ENCODE peak calls at places on chromosomes 11 and 22, in four cellular contexts. J is fibroblast of lung; Y is CD8-positive, alpha-beta T cell; K is AG09319. C is an unnamed sample.

GRCh38 chr11:13007702-13008435 is 1.2 kb upstream of the RASSF10 start:
- DNase-seq in Y (no peak), K (no peak), J (peak; percentile 18), C (no peak)

GRCh38 chr22:32837803-32838202 is 36.3 kb downstream of the TIMP3 start:
- DNase-seq in Y (no peak), J (no peak), K (no peak), C (no peak)

GRCh38 chr22:46315976-46316375 is 19.3 kb downstream of the GTSE1 start:
- DNase-seq in Y (no peak), K (no peak), J (no peak), C (no peak)

GRCh38 chr11:122333476-122333875 is 217.5 kb upstream of the BLID start:
- DNase-seq in Y (no peak), K (no peak), J (no peak), C (no peak)

GRCh38 chr11:74269161-74269809 is 42.2 kb downstream of the P4HA3 start:
- DNase-seq in Y (peak; percentile 3), J (peak; percentile 58), K (no peak), C (no peak)

GRCh38 chr11:114877976-114878375 is 199.6 kb downstream of the NXPE2 start:
- DNase-seq in K (no peak), Y (no peak), J (no peak), C (no peak)

GRCh38 chr11:3230636-3231549 is 1.3 kb downstream of the MRGPRE start:
- DNase-seq in K (no peak), J (no peak), Y (no peak), C (peak; percentile 22)

GRCh38 chr11:67604815-67605214 is 1.9 kb upstream of the NDUFV1 start:
- DNase-seq in J (no peak), K (no peak), Y (no peak), C (no peak)

GRCh38 chr11:23320131-23320530 is 459.9 kb upstream of the CCDC179 start:
- DNase-seq in J (peak; percentile 62), Y (no peak), K (no peak), C (no peak)

GRCh38 chr22:45671051-45671782 is 417 bp upstream of the ATXN10 start:
- DNase-seq in J (no peak), K (no peak), Y (no peak), C (no peak)

GRCh38 chr22:33028191-33028700 is 29.9 kb downstream of the SYN3 start:
- DNase-seq in K (no peak), Y (no peak), J (no peak), C (no peak)

GRCh38 chr11:7034019-7034418 is 13.7 kb downstream of the NLRP14 start:
- DNase-seq in K (no peak), Y (no peak), J (no peak), C (no peak)

GRCh38 chr11:2517016-2517385 is 72.2 kb downstream of the KCNQ1 start:
- DNase-seq in J (no peak), Y (no peak), K (no peak), C (no peak)

GRCh38 chr11:73201249-73201648 is 16.8 kb upstream of the P2RY2 start:
- DNase-seq in Y (no peak), J (no peak), K (no peak), C (no peak)

GRCh38 chr11:82043316-82043715 is 690.3 kb downstream of the FAM181B start:
- DNase-seq in K (no peak), Y (no peak), J (peak; percentile 17), C (no peak)

GRCh38 chr11:89667001-89667400 is 43.1 kb upstream of the TRIM77 start:
- DNase-seq in K (no peak), Y (no peak), J (no peak), C (no peak)

GRCh38 chr11:110472858-110473257 is 43.1 kb downstream of the FDX1 start:
- DNase-seq in Y (no peak), K (no peak), J (peak; percentile 61), C (no peak)

GRCh38 chr11:42770444-42771065 is 541.2 kb upstream of the API5 start:
- DNase-seq in Y (no peak), K (no peak), J (peak; percentile 3), C (peak; percentile 28)

DNA sequence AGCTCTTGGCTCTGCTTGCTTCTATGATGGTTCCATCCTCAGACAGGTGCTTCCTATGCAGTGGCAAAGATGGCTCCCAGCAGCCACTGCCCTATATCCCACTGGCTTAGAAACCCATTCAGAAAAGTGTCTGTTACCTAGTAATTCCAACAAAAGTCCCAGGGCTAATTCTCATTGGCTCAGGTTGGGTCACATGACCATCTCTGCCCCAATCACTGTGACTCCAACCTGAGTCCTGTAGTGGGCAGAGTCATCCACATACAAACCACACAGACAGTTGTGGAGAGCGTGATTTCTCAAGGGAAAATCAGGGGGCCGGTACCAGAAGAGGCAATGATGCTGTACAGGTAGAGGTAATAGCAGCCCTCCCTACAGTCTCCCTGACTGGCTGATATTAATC is 67.5 kb downstream of the LHFPL7 start:
- DNase-seq in K (no peak), J (no peak), Y (no peak), C (no peak)
- TF ChIP-seq CTCF in K (no peak), J (no peak), Y (no peak), C (no peak)

GRCh38 chr22:42720263-42721044 is at the start of gene A4GALT:
- DNase-seq in J (no peak), Y (no peak), K (no peak), C (peak; percentile 82)

GRCh38 chr22:42719656-42720262 is 911 bp downstream of the A4GALT start:
- DNase-seq in K (no peak), Y (no peak), J (no peak), C (no peak)

GRCh38 chr22:42717197-42717967 is 3.3 kb downstream of the A4GALT start:
- DNase-seq in Y (no peak), J (no peak), K (no peak), C (no peak)

GRCh38 chr22:42721045-42721434 is 370 bp upstream of the A4GALT start:
- DNase-seq in J (no peak), K (no peak), Y (no peak), C (no peak)

GRCh38 chr22:42719133-42719532 is 1.5 kb downstream of the A4GALT start:
- DNase-seq in Y (no peak), J (no peak), K (no peak), C (no peak)
- TF ChIP-seq CTCF in Y (no peak), J (no peak), K (no peak), C (no peak)

GRCh38 chr11:11987503-11988022 is 20.9 kb downstream of the DKK3 start:
- DNase-seq in J (peak; percentile 89), K (no peak), Y (no peak), C (no peak)
- TF ChIP-seq CTCF in J (peak; percentile 48), K (peak; percentile 35), Y (no peak), C (no peak)

DNA sequence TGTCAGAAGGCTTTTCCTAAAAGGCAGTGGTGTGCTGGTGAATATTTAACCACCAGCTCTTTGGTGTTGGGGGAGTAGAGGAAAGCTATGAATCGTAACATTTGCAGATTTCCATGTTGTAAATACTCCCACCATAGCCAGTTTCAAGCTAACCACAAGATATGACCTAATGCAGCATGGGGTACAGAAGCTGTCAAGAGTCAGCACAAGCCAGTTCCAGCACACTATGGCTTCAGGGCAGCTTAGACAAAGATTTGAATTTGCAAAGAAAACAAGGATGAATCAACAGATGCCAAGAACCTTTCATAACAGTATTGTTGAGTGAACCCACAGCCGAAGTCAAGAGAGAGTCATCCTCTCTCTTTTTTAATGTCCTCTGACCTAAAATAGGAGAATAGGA is 40.0 kb downstream of the COMMD9 start:
- DNase-seq in K (peak; percentile 19), Y (no peak), J (peak; percentile 86), C (no peak)
- TF ChIP-seq CTCF in K (no peak), Y (no peak), J (no peak), C (no peak)

DNA sequence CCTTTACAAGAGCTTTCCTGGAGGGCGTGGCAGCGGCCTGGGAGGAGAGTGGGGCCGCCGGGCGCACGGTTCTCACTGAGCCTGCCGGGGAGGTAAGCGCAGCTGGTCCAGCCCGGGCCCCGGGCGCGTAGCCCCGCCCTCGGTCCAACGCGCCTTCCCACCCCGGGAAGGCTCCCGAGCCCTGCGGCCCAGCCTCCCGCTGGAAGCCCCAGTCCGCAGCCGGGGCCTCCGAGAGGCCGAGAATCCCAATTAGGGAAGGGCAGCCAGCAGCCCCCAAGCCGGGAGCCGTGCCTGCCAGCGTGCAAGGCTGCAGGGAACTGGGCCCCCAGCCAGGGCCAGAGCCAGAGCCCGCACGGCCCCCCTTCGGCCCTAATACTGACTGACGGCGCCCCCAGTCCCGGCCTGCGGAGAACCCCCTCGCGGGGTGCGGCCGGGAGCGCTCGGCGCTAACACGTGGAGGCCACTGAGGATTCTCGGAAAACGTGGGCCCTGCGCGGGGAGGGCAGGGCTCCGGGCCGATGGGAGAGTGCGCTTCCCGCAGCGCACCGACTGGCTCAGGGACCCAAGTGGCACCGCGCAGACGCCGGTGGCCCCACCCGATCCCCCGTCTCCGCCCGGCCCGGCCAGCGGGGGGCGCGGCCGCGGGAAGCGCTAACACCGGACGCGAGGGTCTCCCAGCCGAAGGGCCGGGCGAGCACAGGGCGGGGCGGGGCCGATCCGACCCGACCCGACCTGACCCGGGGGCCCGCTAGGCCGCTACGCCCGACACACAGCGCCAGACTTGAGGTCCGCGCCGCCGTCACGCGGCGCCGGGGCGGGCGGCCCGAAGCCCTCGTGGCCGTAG is 5.7 kb downstream of the ZFTA start:
- DNase-seq in Y (no peak), K (no peak), J (peak; percentile 54), C (peak; percentile 23)
- TF ChIP-seq CTCF in Y (no peak), K (no peak), J (no peak), C (no peak)

DNA sequence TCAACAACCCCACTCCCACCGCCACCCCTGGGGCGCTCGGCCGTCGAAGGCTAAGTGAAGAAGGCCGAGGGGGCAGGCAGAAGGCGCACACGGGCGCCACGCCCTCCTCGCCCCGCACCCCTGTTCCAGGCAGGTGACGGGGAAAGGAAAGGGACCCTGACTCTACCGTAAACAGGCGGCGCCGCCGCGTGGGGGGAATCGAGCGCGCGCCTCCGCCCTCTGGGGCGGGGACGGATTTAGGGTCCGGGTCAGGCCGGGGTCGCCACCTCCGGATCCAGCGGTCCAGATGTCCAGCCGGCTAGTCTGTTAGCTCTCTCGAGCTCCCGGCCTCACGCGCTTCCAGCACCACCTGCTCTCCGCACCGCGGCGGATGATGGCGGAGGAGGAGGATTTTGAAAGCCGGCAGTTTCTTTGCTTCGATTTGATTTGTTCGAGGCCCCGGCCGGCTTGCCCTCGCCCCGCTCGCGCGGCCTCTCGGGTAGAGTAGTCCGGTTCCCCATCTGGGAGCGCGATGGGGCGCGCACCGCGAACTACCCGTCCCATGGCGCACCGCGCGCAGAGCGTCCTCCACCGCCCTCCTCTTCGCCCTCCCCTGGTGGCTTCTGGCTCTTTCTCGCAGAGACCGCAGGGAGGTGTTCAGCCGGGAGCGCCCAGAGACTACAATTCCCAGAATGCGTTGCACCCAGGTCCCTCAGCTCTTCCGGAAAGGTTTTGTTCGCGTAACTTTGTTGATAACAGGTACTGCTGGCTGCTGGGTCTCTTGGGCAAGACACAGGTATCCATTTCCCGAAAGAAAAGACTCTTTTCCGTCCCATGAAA is at the start of gene RANGAP1:
- DNase-seq in J (peak; percentile 98), Y (peak; percentile 96), K (peak; percentile 95), C (peak; percentile 98)
- TF ChIP-seq CTCF in J (no peak), Y (no peak), K (peak; percentile 10), C (peak; percentile 20)

GRCh38 chr11:118928870-118929495 is 3.3 kb upstream of the BCL9L start:
- DNase-seq in J (peak; percentile 70), K (no peak), Y (no peak), C (no peak)
- TF ChIP-seq CTCF in J (no peak), K (no peak), Y (no peak), C (no peak)

GRCh38 chr11:121153472-121153871 is 52.4 kb downstream of the TECTA start:
- DNase-seq in Y (no peak), K (no peak), J (no peak), C (no peak)
- TF ChIP-seq CTCF in Y (no peak), K (no peak), J (no peak), C (no peak)

C was measured in GM13977.